ENCODE peak calls at places on chromosomes 1 and 21, in four cellular contexts. One of them, this sample, is unnamed.

GRCh38 chr1:13829152-13829769 is 129.3 kb downstream of the PRDM2 start:
- DNase-seq in GM12878: no peak
- DNase-seq in K562: peak
- DNase-seq in HepG2: no peak
- DNase-seq in this sample: no peak

GRCh38 chr1:201570886-201571624 is 32.1 kb downstream of the NAV1 start:
- DNase-seq in GM12878: no peak
- DNase-seq in K562: no peak
- DNase-seq in HepG2: no peak
- DNase-seq in this sample: peak

GRCh38 chr1:203124011-203124410 is 3.5 kb upstream of the ADORA1 start:
- DNase-seq in GM12878: no peak
- DNase-seq in K562: no peak
- DNase-seq in HepG2: no peak
- DNase-seq in this sample: no peak

GRCh38 chr1:97820470-97821188 is 100.2 kb downstream of the DPYD start:
- DNase-seq in GM12878: no peak
- DNase-seq in K562: no peak
- DNase-seq in HepG2: peak
- DNase-seq in this sample: no peak

GRCh38 chr21:21463456-21463855 is 465.2 kb downstream of the NCAM2 start:
- DNase-seq in GM12878: no peak
- DNase-seq in K562: no peak
- DNase-seq in HepG2: no peak
- DNase-seq in this sample: no peak

GRCh38 chr21:45304945-45305344 is 17.2 kb upstream of the POFUT2 start:
- DNase-seq in GM12878: no peak
- DNase-seq in K562: no peak
- DNase-seq in HepG2: no peak
- DNase-seq in this sample: peak

GRCh38 chr1:153485880-153486279 is 25.4 kb upstream of the S100A7 start:
- DNase-seq in GM12878: no peak
- DNase-seq in K562: no peak
- DNase-seq in HepG2: no peak
- DNase-seq in this sample: no peak

GRCh38 chr1:10161121-10161520 is 49.2 kb upstream of the KIF1B start:
- DNase-seq in GM12878: no peak
- DNase-seq in K562: no peak
- DNase-seq in HepG2: no peak
- DNase-seq in this sample: no peak

GRCh38 chr1:229086091-229086490 is 184.8 kb upstream of the RAB4A start:
- DNase-seq in GM12878: no peak
- DNase-seq in K562: no peak
- DNase-seq in HepG2: no peak
- DNase-seq in this sample: no peak

GRCh38 chr1:230401763-230402294 is 24.3 kb downstream of the PGBD5 start:
- DNase-seq in GM12878: no peak
- DNase-seq in K562: no peak
- DNase-seq in HepG2: no peak
- DNase-seq in this sample: no peak

GRCh38 chr1:164755674-164756073 is 196.7 kb downstream of the PBX1 start:
- DNase-seq in GM12878: no peak
- DNase-seq in K562: no peak
- DNase-seq in HepG2: no peak
- DNase-seq in this sample: no peak

GRCh38 chr1:36765785-36766300 is 268.5 kb downstream of the GRIK3 start:
- DNase-seq in GM12878: no peak
- DNase-seq in K562: no peak
- DNase-seq in HepG2: no peak
- DNase-seq in this sample: no peak

GRCh38 chr1:59198565-59198964 is 98.3 kb upstream of the FGGY start:
- DNase-seq in GM12878: no peak
- DNase-seq in K562: no peak
- DNase-seq in HepG2: no peak
- DNase-seq in this sample: no peak

GRCh38 chr21:45376459-45377324 is 28.3 kb upstream of the COL18A1 start:
- DNase-seq in GM12878: no peak
- DNase-seq in K562: no peak
- DNase-seq in HepG2: no peak
- DNase-seq in this sample: no peak

GRCh38 chr1:7932524-7933149 is 8.0 kb downstream of the TNFRSF9 start:
- DNase-seq in GM12878: no peak
- DNase-seq in K562: peak
- DNase-seq in HepG2: no peak
- DNase-seq in this sample: no peak

DNA sequence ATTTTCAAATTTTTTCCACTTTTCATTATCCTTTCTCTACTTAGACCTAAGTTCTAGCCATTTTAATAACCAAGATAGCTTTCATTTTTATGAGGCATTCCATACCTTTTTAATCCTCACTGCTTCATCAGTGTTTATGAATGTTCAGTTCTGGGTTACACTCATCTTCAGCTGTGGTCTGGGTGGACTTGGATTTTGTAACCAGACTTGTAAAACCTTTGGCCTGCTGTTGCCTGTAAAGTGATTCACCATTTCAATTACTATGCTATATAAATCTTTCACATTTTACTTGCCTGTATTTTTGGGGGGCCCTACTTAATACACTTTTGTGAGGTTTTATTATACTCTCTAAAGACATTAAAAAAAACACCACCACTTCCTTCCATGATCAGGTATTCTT is 46.2 kb downstream of the USP25 start:
- DNase-seq in GM12878: no peak
- DNase-seq in K562: no peak
- DNase-seq in HepG2: no peak
- DNase-seq in this sample: no peak
- TF ChIP-seq TCF7 in GM12878: no peak
- TF ChIP-seq TCF7 in K562: no peak
- TF ChIP-seq TCF7 in HepG2: no peak
- TF ChIP-seq TCF7 in this sample: no peak

DNA sequence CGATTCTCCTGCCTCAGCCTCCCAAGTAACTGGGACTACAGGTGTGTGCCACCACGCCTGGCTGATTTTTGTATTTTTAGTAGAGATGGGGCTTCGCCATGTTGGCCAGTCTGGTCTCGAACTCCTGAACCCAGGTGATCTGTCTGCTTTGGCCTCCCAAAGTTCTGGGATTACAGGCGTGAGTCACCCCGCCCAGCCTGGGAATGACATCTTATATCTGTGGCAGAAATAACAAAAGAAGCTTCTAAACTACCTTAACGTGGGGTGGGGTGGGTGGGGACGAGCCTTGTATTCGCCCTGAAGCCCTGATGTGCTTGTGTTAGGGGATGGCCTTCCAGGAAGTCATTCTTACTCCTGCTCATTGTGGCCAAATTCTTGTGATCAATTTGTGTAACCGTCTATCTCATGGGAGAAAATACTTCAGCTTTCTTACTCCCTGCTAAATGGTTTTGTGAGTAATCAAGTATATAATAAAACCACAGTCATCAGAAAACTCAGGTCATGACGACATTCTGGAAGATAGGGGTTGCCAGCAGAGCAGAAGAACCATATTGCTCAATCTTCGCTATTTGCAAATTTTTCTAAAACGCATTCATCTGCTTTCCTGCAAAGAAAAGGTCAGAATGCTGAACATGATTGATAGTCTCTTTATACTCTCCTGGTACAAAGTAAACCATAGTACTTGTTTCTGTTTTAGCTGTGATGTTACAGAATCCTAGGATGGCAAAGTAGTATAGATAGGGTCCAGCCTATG is 63.2 kb downstream of the DIRAS3 start:
- DNase-seq in GM12878: no peak
- DNase-seq in K562: no peak
- DNase-seq in HepG2: no peak
- DNase-seq in this sample: no peak
- TF ChIP-seq TCF7 in GM12878: no peak
- TF ChIP-seq TCF7 in K562: no peak
- TF ChIP-seq TCF7 in HepG2: no peak
- TF ChIP-seq TCF7 in this sample: no peak

GRCh38 chr21:25375675-25376074 is 231.6 kb downstream of the MRPL39 start:
- DNase-seq in GM12878: no peak
- DNase-seq in K562: no peak
- DNase-seq in HepG2: no peak
- DNase-seq in this sample: no peak
- TF ChIP-seq TCF7 in GM12878: no peak
- TF ChIP-seq TCF7 in K562: no peak
- TF ChIP-seq TCF7 in HepG2: no peak
- TF ChIP-seq TCF7 in this sample: no peak

GRCh38 chr21:35441868-35442582 is 392.9 kb upstream of the RUNX1 start:
- DNase-seq in GM12878: no peak
- DNase-seq in K562: no peak
- DNase-seq in HepG2: no peak
- DNase-seq in this sample: no peak

GRCh38 chr21:35436899-35437298 is 387.8 kb upstream of the RUNX1 start:
- DNase-seq in GM12878: no peak
- DNase-seq in K562: peak
- DNase-seq in HepG2: no peak
- DNase-seq in this sample: no peak

GRCh38 chr21:35437941-35438340 is 388.8 kb upstream of the RUNX1 start:
- DNase-seq in GM12878: no peak
- DNase-seq in K562: no peak
- DNase-seq in HepG2: no peak
- DNase-seq in this sample: no peak

GRCh38 chr21:35444391-35444790 is 395.3 kb upstream of the RUNX1 start:
- DNase-seq in GM12878: no peak
- DNase-seq in K562: no peak
- DNase-seq in HepG2: no peak
- DNase-seq in this sample: no peak

GRCh38 chr21:35438643-35439404 is 389.7 kb upstream of the RUNX1 start:
- DNase-seq in GM12878: peak
- DNase-seq in K562: no peak
- DNase-seq in HepG2: no peak
- DNase-seq in this sample: no peak
- TF ChIP-seq TCF7 in GM12878: no peak
- TF ChIP-seq TCF7 in K562: no peak
- TF ChIP-seq TCF7 in HepG2: no peak
- TF ChIP-seq TCF7 in this sample: no peak

GRCh38 chr1:95086949-95087533 is 14.3 kb upstream of the ALG14 start:
- DNase-seq in GM12878: no peak
- DNase-seq in K562: peak
- DNase-seq in HepG2: peak
- DNase-seq in this sample: no peak

GRCh38 chr1:95080446-95080845 is 7.7 kb upstream of the ALG14 start:
- DNase-seq in GM12878: no peak
- DNase-seq in K562: no peak
- DNase-seq in HepG2: no peak
- DNase-seq in this sample: no peak

GRCh38 chr1:95085376-95085775 is 12.6 kb upstream of the ALG14 start:
- DNase-seq in GM12878: no peak
- DNase-seq in K562: peak
- DNase-seq in HepG2: no peak
- DNase-seq in this sample: no peak

GRCh38 chr1:95089888-95090287 is 17.1 kb upstream of the ALG14 start:
- DNase-seq in GM12878: no peak
- DNase-seq in K562: no peak
- DNase-seq in HepG2: no peak
- DNase-seq in this sample: no peak

DNA sequence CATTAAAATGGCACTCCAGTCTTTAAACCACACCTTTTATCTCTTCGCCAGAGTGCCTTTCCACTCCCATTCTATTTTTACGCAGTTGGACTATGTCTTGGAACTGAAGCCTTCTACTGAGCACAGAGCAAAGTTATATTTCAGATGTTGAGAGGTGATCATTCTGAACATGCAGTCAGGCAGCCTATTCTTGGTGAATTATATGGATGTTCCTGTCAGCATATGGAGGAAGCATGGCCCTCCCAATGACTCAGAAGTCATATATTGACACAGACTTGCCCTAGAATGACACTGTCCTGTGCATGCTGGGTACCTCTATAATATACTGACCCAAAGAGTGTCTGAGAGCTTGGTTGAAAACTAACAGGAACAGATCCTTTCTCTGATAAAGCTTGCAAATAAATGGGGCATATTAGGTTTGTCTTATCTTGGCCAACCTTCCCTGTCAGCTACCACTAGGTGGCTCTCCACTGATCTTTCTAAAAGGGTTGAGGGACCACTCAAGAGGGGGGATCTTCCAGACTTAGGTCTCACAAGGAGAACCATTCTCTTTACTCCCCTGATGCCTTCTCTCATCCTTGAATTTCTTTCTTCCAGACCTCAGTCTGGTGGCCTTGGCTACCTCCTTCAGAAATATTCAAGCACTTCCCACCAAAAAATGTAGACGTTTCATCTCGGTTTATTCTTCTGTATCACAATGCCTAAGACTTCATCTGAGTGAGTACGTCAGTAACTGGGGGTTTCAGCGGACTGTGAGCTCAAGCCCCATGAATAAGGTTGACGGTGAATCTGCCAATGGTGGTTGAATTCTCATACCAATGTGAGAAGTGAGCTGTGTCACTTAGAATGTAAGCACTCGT is 11.8 kb upstream of the ALG14 start:
- DNase-seq in GM12878: no peak
- DNase-seq in K562: peak
- DNase-seq in HepG2: peak
- DNase-seq in this sample: peak
- TF ChIP-seq TCF7 in GM12878: no peak
- TF ChIP-seq TCF7 in K562: no peak
- TF ChIP-seq TCF7 in HepG2: no peak
- TF ChIP-seq TCF7 in this sample: no peak

GRCh38 chr21:34807146-34807880 is 138.5 kb downstream of the CLIC6 start:
- DNase-seq in GM12878: no peak
- DNase-seq in K562: no peak
- DNase-seq in HepG2: no peak
- DNase-seq in this sample: no peak
- TF ChIP-seq TCF7 in GM12878: no peak
- TF ChIP-seq TCF7 in K562: no peak
- TF ChIP-seq TCF7 in HepG2: no peak
- TF ChIP-seq TCF7 in this sample: no peak

GRCh38 chr1:117576236-117576635 is 29.6 kb upstream of the TENT5C start:
- DNase-seq in GM12878: no peak
- DNase-seq in K562: no peak
- DNase-seq in HepG2: no peak
- DNase-seq in this sample: no peak
- TF ChIP-seq TCF7 in GM12878: no peak
- TF ChIP-seq TCF7 in K562: no peak
- TF ChIP-seq TCF7 in HepG2: no peak
- TF ChIP-seq TCF7 in this sample: no peak

GRCh38 chr1:30273456-30273855 is 449.9 kb downstream of the MATN1 start:
- DNase-seq in GM12878: no peak
- DNase-seq in K562: no peak
- DNase-seq in HepG2: no peak
- DNase-seq in this sample: no peak
- TF ChIP-seq TCF7 in GM12878: no peak
- TF ChIP-seq TCF7 in K562: no peak
- TF ChIP-seq TCF7 in HepG2: no peak
- TF ChIP-seq TCF7 in this sample: no peak